ENCODE peak calls at places on chromosomes 16 and 17, in eight cellular contexts. O is stomach, N is testis, U is tibial nerve, Y is cardiac muscle cell, P is uterus, Q is pancreas, H is AG04450. C is an unnamed sample. For H3K27me3, the result is how much of the 10 kb centered on the place peaks cover.

GRCh38 chr17:47800686-47801085 is 20.9 kb downstream of the OSBPL7 start:
- DNase-seq in O (no peak), N (no peak), U (no peak), Y (no peak), P (no peak), Q (no peak), H (no peak), C (no peak)

GRCh38 chr16:86730597-86730996 is 152.2 kb downstream of the FOXL1 start:
- DNase-seq in O (no peak), N (no peak), U (no peak), Y (no peak), P (no peak), Q (no peak), H (no peak), C (no peak)

GRCh38 chr17:82085931-82086764 is 11.9 kb downstream of the FASN start:
- DNase-seq in O (no peak), N (no peak), U (no peak), Y (no peak), P (no peak), Q (no peak), H (no peak), C (no peak)

GRCh38 chr16:85350973-85351372 is 238.7 kb upstream of the CIBAR2 start:
- DNase-seq in O (peak), N (peak), U (peak), Y (peak), P (peak), Q (peak), H (peak), C (no peak)

GRCh38 chr17:82300707-82301270 is 16.6 kb downstream of the CD7 start:
- DNase-seq in O (peak), N (peak), U (no peak), Y (peak), P (peak), Q (peak), H (no peak), C (no peak)

GRCh38 chr16:86355951-86356350 is 154.4 kb upstream of the FOXF1 start:
- DNase-seq in O (no peak), N (no peak), U (no peak), Y (no peak), P (no peak), Q (no peak), H (no peak), C (no peak)

GRCh38 chr17:60102632-60103047 is 23.9 kb upstream of the HEATR6 start:
- DNase-seq in O (no peak), N (peak), U (no peak), Y (peak), P (no peak), Q (no peak), H (no peak), C (peak)

GRCh38 chr16:58042001-58042885 is 16.7 kb downstream of the MMP15 start:
- DNase-seq in O (no peak), N (no peak), U (no peak), Y (no peak), P (no peak), Q (no peak), H (no peak), C (no peak)

GRCh38 chr17:36608794-36609497 is 7.6 kb downstream of the MRM1 start:
- DNase-seq in O (no peak), N (peak), U (no peak), Y (peak), P (peak), Q (no peak), H (peak), C (no peak)

GRCh38 chr16:15482068-15482747 is 47.8 kb downstream of the BMERB1 start:
- DNase-seq in O (peak), N (no peak), U (no peak), Y (peak), P (peak), Q (peak), H (peak), C (no peak)

GRCh38 chr17:77728022-77728671 is 230.4 kb upstream of the TNRC6C start:
- DNase-seq in O (no peak), N (peak), U (peak), Y (peak), P (peak), Q (no peak), H (no peak), C (no peak)

GRCh38 chr17:66952031-66952524 is 12.4 kb upstream of the CACNG4 start:
- DNase-seq in O (peak), N (no peak), U (no peak), Y (peak), P (peak), Q (no peak), H (peak), C (no peak)

GRCh38 chr16:85052536-85052935 is 24.9 kb downstream of the KIAA0513 start:
- DNase-seq in O (no peak), N (no peak), U (no peak), Y (no peak), P (no peak), Q (no peak), H (no peak), C (no peak)

GRCh38 chr16:59698341-59698979 is 964.3 kb upstream of the GOT2 start:
- DNase-seq in O (no peak), N (no peak), U (no peak), Y (peak), P (no peak), Q (no peak), H (no peak), C (no peak)

GRCh38 chr17:44390250-44390649 is 801 bp upstream of the ITGA2B start:
- DNase-seq in O (no peak), N (no peak), U (no peak), Y (no peak), P (no peak), Q (no peak), H (no peak), C (no peak)

GRCh38 chr17:42667088-42667951 is 8.2 kb downstream of the TUBG2 start:
- DNase-seq in O (peak), N (no peak), U (no peak), Y (peak), P (peak), Q (peak), H (no peak), C (no peak)

GRCh38 chr16:28610595-28611270 is 889 bp upstream of the SULT1A1 start:
- DNase-seq in O (peak), N (no peak), U (no peak), Y (no peak), P (no peak), Q (no peak), H (no peak), C (no peak)

GRCh38 chr17:4479982-4480751 is 18.5 kb upstream of the SPNS2 start:
- DNase-seq in O (no peak), N (no peak), U (no peak), Y (no peak), P (no peak), Q (peak), H (no peak), C (no peak)

GRCh38 chr17:48376926-48377325 is 53.1 kb downstream of the SKAP1 start:
- DNase-seq in O (no peak), N (no peak), U (no peak), Y (no peak), P (no peak), Q (no peak), H (no peak), C (no peak)

GRCh38 chr16:89022051-89022836 is 45.2 kb upstream of the CBFA2T3 start:
- DNase-seq in O (no peak), N (no peak), U (no peak), Y (no peak), P (no peak), Q (no peak), H (no peak), C (no peak)

GRCh38 chr16:49564577-49565224 is 191.1 kb downstream of the C16orf78 start:
- DNase-seq in O (no peak), N (no peak), U (no peak), Y (peak), P (no peak), Q (peak), H (no peak), C (no peak)

GRCh38 chr17:58531122-58531521 is 16.7 kb upstream of the MTMR4 start:
- DNase-seq in O (no peak), N (no peak), U (no peak), Y (no peak), P (no peak), Q (no peak), H (no peak), C (no peak)

GRCh38 chr17:75950850-75951554 is 10.2 kb upstream of the FBF1 start:
- DNase-seq in O (no peak), N (no peak), U (no peak), Y (peak), P (no peak), Q (no peak), H (no peak), C (no peak)

GRCh38 chr16:12535535-12536411 is 267.9 kb downstream of the CPPED1 start:
- DNase-seq in O (no peak), N (no peak), U (no peak), Y (peak), P (no peak), Q (no peak), H (no peak), C (no peak)

GRCh38 chr16:68362952-68363846 is 52.4 kb downstream of the PRMT7 start:
- DNase-seq in O (no peak), N (no peak), U (no peak), Y (no peak), P (no peak), Q (no peak), H (no peak), C (no peak)

GRCh38 chr16:49474741-49475140 is 101.1 kb downstream of the C16orf78 start:
- DNase-seq in O (no peak), N (no peak), U (no peak), Y (no peak), P (no peak), Q (no peak), H (no peak), C (no peak)

GRCh38 chr16:85681255-85681654 is 7.5 kb downstream of the GINS2 start:
- DNase-seq in O (no peak), N (no peak), U (no peak), Y (no peak), P (no peak), Q (no peak), H (no peak), C (no peak)

GRCh38 chr16:70612931-70613330 is 33.4 kb upstream of the IL34 start:
- DNase-seq in O (no peak), N (no peak), U (no peak), Y (no peak), P (no peak), Q (no peak), H (no peak), C (no peak)

GRCh38 chr17:14311979-14312378 is 11.1 kb downstream of the HS3ST3B1 start:
- DNase-seq in O (no peak), N (no peak), U (no peak), Y (peak), P (no peak), Q (no peak), H (no peak), C (no peak)

GRCh38 chr17:61000911-61001310 is 323.3 kb downstream of the BCAS3 start:
- DNase-seq in O (no peak), N (no peak), U (no peak), Y (peak), P (no peak), Q (no peak), H (peak), C (no peak)

GRCh38 chr16:53714080-53715050 is 10.4 kb downstream of the FTO start:
- DNase-seq in O (no peak), N (peak), U (no peak), Y (peak), P (peak), Q (no peak), H (no peak), C (no peak)

GRCh38 chr17:50363217-50364060 is 9.5 kb downstream of the MRPL27 start:
- DNase-seq in O (no peak), N (peak), U (no peak), Y (peak), P (no peak), Q (no peak), H (no peak), C (no peak)

GRCh38 chr16:56301391-56301850 is 110.1 kb downstream of the GNAO1 start:
- DNase-seq in O (no peak), N (no peak), U (no peak), Y (peak), P (no peak), Q (no peak), H (no peak), C (no peak)

GRCh38 chr16:73154063-73154870 is 106.3 kb upstream of the ZFHX3 start:
- DNase-seq in O (no peak), N (peak), U (no peak), Y (peak), P (no peak), Q (no peak), H (no peak), C (no peak)

GRCh38 chr16:1188781-1189189 is 35.9 kb downstream of the CACNA1H start:
- DNase-seq in O (peak), N (peak), U (peak), Y (peak), P (peak), Q (peak), H (no peak), C (peak)

GRCh38 chr17:60106377-60107059 is 27.8 kb upstream of the HEATR6 start:
- DNase-seq in O (no peak), N (no peak), U (no peak), Y (peak), P (no peak), Q (no peak), H (no peak), C (no peak)

GRCh38 chr17:8654822-8655221 is 24.3 kb upstream of the MYH10 start:
- DNase-seq in O (no peak), N (no peak), U (no peak), Y (no peak), P (no peak), Q (no peak), H (no peak), C (no peak)

DNA sequence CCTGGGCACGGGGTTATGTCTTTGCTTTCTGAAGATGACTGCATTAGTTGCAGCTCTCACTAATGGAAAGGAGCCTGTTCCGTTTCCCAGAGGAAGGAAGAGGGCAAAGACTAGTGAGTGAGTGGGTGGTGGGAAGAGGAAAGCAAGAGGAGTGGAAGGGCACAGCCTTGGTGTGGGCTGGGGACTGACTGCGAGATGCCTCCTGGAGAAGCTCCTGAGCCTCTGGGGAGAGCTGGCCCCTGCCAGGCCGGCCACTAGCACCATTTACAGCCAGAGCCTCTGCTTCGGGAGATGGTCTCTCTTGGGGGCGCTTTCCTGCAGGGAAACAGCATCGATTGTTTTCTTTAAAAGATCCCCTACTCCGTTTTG is 825 bp upstream of the RHBDL3 start:
- DNase-seq in O (no peak), N (no peak), U (no peak), Y (no peak), P (no peak), Q (no peak), H (no peak), C (no peak)
- H3K27me3 ChIP-seq in O (under half), N (under half), U (under half), Y (half or more), P (under half), Q (under half), H (half or more), C (half or more)

GRCh38 chr17:416293-417206 is 63.9 kb upstream of the RPH3AL start:
- DNase-seq in O (peak), N (no peak), U (no peak), Y (no peak), P (no peak), Q (no peak), H (no peak), C (peak)
- TF ChIP-seq CTCF in O (no peak), N (no peak), U (no peak), Y (no peak), P (no peak), Q (no peak), H (no peak), C (no peak)

GRCh38 chr16:29995330-29995910 is at the start of gene HIRIP3:
- DNase-seq in O (peak), N (peak), U (peak), Y (peak), P (peak), Q (peak), H (peak), C (peak)

GRCh38 chr16:29994613-29995329 is 646 bp downstream of the HIRIP3 start:
- DNase-seq in O (peak), N (no peak), U (no peak), Y (peak), P (peak), Q (peak), H (no peak), C (no peak)

GRCh38 chr16:29992371-29992967 is 2.9 kb downstream of the HIRIP3 start:
- DNase-seq in O (no peak), N (peak), U (no peak), Y (peak), P (no peak), Q (no peak), H (no peak), C (no peak)

GRCh38 chr16:29993191-29993902 is 2.1 kb downstream of the HIRIP3 start:
- DNase-seq in O (no peak), N (no peak), U (no peak), Y (no peak), P (no peak), Q (no peak), H (no peak), C (no peak)

DNA sequence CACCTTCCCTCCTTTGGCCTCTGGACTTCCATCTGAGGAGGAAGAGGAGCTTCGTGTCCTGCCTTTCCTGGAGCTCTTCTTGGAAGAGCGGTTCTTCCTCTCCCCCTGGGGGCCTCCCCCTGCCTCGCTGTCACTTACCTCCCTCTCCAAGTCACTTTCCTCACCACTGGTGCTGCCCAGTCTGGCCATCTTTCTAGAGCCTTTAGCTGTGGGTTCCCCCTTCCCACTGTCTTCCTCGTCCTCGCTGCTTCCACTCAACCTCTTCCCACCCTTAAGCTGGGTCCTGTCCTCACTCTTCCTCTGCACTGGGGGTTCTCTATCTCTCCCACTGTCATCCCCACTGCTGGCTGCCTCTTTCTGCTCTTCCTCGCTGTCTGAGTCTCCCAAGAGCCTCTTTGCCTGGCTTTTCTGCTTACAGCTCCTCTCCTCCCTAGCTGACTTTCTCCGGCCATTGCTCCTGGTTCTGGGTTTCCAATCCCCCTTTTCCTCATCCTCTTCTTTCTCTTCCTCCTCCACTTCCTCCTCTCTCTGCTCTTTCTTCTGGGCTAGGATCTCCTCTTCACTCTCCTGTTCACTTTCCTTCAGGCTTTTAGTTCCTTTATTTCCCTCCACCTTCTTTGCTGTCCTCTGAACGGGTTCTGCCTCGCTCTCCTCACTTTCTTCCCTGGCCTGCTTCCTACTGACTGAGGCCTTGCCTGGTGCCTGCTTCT is 1.4 kb downstream of the HIRIP3 start:
- DNase-seq in O (no peak), N (no peak), U (no peak), Y (no peak), P (no peak), Q (no peak), H (no peak), C (no peak)
- H3K27ac ChIP-seq in O (peak), N (peak), U (no peak), Y (no peak), P (peak), Q (peak), H (no peak), C (peak)

GRCh38 chr17:79752175-79752574 is 21.4 kb downstream of the ENPP7 start:
- DNase-seq in O (no peak), N (no peak), U (no peak), Y (no peak), P (no peak), Q (no peak), H (no peak), C (no peak)
- H3K27me3 ChIP-seq in O (half or more), N (under half), U (half or more), Y (half or more), P (under half), Q (under half), H (under half), C (under half)

GRCh38 chr16:23967018-23967417 is 131.2 kb downstream of the PRKCB start:
- DNase-seq in O (no peak), N (peak), U (no peak), Y (no peak), P (no peak), Q (no peak), H (no peak), C (no peak)
- TF ChIP-seq CTCF in O (no peak), N (no peak), U (no peak), Y (no peak), P (no peak), Q (no peak), H (no peak), C (no peak)

GRCh38 chr17:41278176-41278955 is 2.9 kb downstream of the KRTAP9-7 start:
- DNase-seq in O (no peak), N (no peak), U (no peak), Y (no peak), P (no peak), Q (no peak), H (no peak), C (no peak)

GRCh38 chr17:41284546-41284945 is 9.0 kb downstream of the KRTAP9-7 start:
- DNase-seq in O (no peak), N (no peak), U (no peak), Y (no peak), P (no peak), Q (no peak), H (no peak), C (no peak)

GRCh38 chr17:41287050-41287449 is 11.6 kb downstream of the KRTAP9-7 start:
- DNase-seq in O (no peak), N (no peak), U (no peak), Y (no peak), P (no peak), Q (no peak), H (no peak), C (no peak)

DNA sequence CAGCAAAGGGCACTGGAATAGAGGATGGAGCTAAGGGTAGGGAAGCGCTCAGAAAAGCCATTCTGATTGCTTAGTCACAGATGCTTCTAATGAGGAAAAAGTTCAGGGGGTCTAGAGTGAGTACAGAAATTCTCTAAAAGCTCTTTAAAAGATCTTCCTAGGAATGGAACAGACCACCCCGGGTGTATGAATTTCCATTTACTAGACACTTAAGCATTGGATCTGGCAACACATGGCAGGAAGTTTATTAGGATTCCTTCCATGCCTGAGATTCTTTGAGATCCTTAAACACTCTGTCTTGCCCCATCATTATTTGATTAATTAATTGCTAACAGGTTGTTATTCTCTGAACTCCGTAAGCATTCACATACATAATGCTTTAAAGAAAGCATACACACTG is 8.5 kb downstream of the KRTAP9-7 start:
- DNase-seq in O (no peak), N (no peak), U (no peak), Y (no peak), P (no peak), Q (no peak), H (peak), C (no peak)
- H3K27ac ChIP-seq in O (no peak), N (no peak), U (no peak), Y (no peak), P (no peak), Q (no peak), H (no peak), C (no peak)

DNA sequence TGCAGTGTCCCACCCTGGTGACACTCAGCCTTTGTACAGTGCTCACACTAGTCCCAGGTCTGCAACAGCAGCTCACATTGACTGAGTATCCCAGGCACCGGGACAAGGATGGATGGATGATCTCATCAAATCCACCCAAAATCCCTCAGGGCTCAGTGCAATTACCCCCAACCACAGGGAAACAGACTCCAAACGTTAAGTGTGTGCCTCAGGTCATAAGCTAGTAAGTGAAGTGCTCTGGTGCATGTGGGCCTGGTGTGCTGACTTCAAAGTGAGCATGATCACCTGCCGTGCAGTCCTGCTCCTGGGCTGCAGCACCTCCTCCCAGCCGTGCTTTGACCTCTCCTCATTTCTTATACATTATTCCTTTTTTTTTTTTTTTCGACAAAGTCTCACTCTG is 31.2 kb upstream of the CD300E start:
- DNase-seq in O (no peak), N (no peak), U (no peak), Y (no peak), P (no peak), Q (no peak), H (no peak), C (no peak)
- H3K27me3 ChIP-seq in O (under half), N (under half), U (under half), Y (under half), P (under half), Q (under half), H (under half), C (under half)

C was measured in CD4-positive, alpha-beta T cell.